ENCODE peak calls at places on chromosomes 6 and 20, in six cellular contexts. One of them, this sample, is unnamed.

GRCh38 chr6:53938810-53939209 is 144.0 kb downstream of the LRRC1 start:
- DNase-seq in HepG2: no peak
- DNase-seq in GM12892: no peak
- DNase-seq in K562: no peak
- DNase-seq in GM12878: no peak
- DNase-seq in H1: no peak
- DNase-seq in this sample: no peak

GRCh38 chr6:118652051-118652699 is 784 bp upstream of the CEP85L start:
- DNase-seq in H1: no peak
- DNase-seq in HepG2: no peak
- DNase-seq in GM12892: no peak
- DNase-seq in K562: no peak
- DNase-seq in GM12878: no peak
- DNase-seq in this sample: no peak

GRCh38 chr6:163543311-163543710 is 128.8 kb downstream of the QKI start:
- DNase-seq in GM12892: no peak
- DNase-seq in HepG2: no peak
- DNase-seq in H1: no peak
- DNase-seq in K562: no peak
- DNase-seq in GM12878: no peak
- DNase-seq in this sample: no peak

GRCh38 chr6:43584892-43585570 is 9.0 kb downstream of the POLH start:
- DNase-seq in K562: no peak
- DNase-seq in HepG2: no peak
- DNase-seq in GM12878: no peak
- DNase-seq in H1: no peak
- DNase-seq in GM12892: no peak
- DNase-seq in this sample: no peak

GRCh38 chr20:2524435-2525272 is 11.7 kb upstream of the TMC2 start:
- DNase-seq in H1: peak; percentile 49
- DNase-seq in GM12878: peak; percentile 25
- DNase-seq in GM12892: peak; percentile 82
- DNase-seq in K562: peak; percentile 79
- DNase-seq in HepG2: peak; percentile 77
- DNase-seq in this sample: peak; percentile 77

GRCh38 chr6:15253107-15254073 is 7.5 kb downstream of the JARID2 start:
- DNase-seq in H1: no peak
- DNase-seq in HepG2: no peak
- DNase-seq in GM12878: no peak
- DNase-seq in K562: no peak
- DNase-seq in GM12892: no peak
- DNase-seq in this sample: no peak

GRCh38 chr20:3390759-3391500 is 16.5 kb downstream of the DNAAF9 start:
- DNase-seq in H1: no peak
- DNase-seq in K562: no peak
- DNase-seq in GM12892: no peak
- DNase-seq in HepG2: no peak
- DNase-seq in GM12878: no peak
- DNase-seq in this sample: no peak

GRCh38 chr6:163128324-163128723 is 286.2 kb upstream of the QKI start:
- DNase-seq in H1: no peak
- DNase-seq in GM12878: no peak
- DNase-seq in HepG2: no peak
- DNase-seq in GM12892: no peak
- DNase-seq in K562: no peak
- DNase-seq in this sample: no peak

GRCh38 chr20:18677126-18677525 is 89.3 kb downstream of the DTD1 start:
- DNase-seq in H1: no peak
- DNase-seq in HepG2: no peak
- DNase-seq in GM12892: no peak
- DNase-seq in K562: no peak
- DNase-seq in GM12878: no peak
- DNase-seq in this sample: no peak

GRCh38 chr6:132797975-132798819 is at the start of gene SLC18B1:
- DNase-seq in K562: peak; percentile 83
- DNase-seq in GM12878: no peak
- DNase-seq in HepG2: peak; percentile 36
- DNase-seq in H1: no peak
- DNase-seq in GM12892: peak; percentile 22
- DNase-seq in this sample: no peak

GRCh38 chr6:41584205-41584604 is 38.0 kb downstream of the FOXP4 start:
- DNase-seq in H1: no peak
- DNase-seq in GM12892: no peak
- DNase-seq in K562: no peak
- DNase-seq in GM12878: no peak
- DNase-seq in HepG2: no peak
- DNase-seq in this sample: no peak

GRCh38 chr6:142207265-142207877 is 60.3 kb downstream of the VTA1 start:
- DNase-seq in GM12892: no peak
- DNase-seq in HepG2: peak; percentile 67
- DNase-seq in K562: peak; percentile 42
- DNase-seq in H1: peak; percentile 21
- DNase-seq in GM12878: no peak
- DNase-seq in this sample: no peak

GRCh38 chr20:50126662-50127061 is 13.7 kb upstream of the UBE2V1 start:
- DNase-seq in H1: no peak
- DNase-seq in GM12892: no peak
- DNase-seq in GM12878: no peak
- DNase-seq in K562: no peak
- DNase-seq in HepG2: no peak
- DNase-seq in this sample: no peak

GRCh38 chr6:15690451-15690961 is 27.7 kb upstream of the DTNBP1 start:
- DNase-seq in GM12878: no peak
- DNase-seq in HepG2: no peak
- DNase-seq in GM12892: no peak
- DNase-seq in K562: no peak
- DNase-seq in H1: no peak
- DNase-seq in this sample: no peak

GRCh38 chr6:16007146-16007545 is 121.7 kb upstream of the MYLIP start:
- DNase-seq in GM12878: no peak
- DNase-seq in GM12892: no peak
- DNase-seq in HepG2: no peak
- DNase-seq in K562: no peak
- DNase-seq in H1: no peak
- DNase-seq in this sample: no peak

GRCh38 chr6:41966961-41967311 is 25.3 kb upstream of the CCND3 start:
- DNase-seq in GM12878: no peak
- DNase-seq in GM12892: no peak
- DNase-seq in H1: no peak
- DNase-seq in K562: peak; percentile 81
- DNase-seq in HepG2: peak; percentile 84
- DNase-seq in this sample: no peak

GRCh38 chr6:56235245-56235644 is 12.1 kb downstream of the COL21A1 start:
- DNase-seq in GM12892: no peak
- DNase-seq in K562: no peak
- DNase-seq in GM12878: no peak
- DNase-seq in HepG2: no peak
- DNase-seq in H1: no peak
- DNase-seq in this sample: no peak

GRCh38 chr6:56091159-56091869 is 156.1 kb downstream of the COL21A1 start:
- DNase-seq in H1: no peak
- DNase-seq in K562: no peak
- DNase-seq in GM12878: no peak
- DNase-seq in HepG2: peak; percentile 91
- DNase-seq in GM12892: no peak
- DNase-seq in this sample: no peak

GRCh38 chr20:58515240-58516212 is at the start of gene APCDD1L:
- DNase-seq in GM12892: no peak
- DNase-seq in H1: peak; percentile 25
- DNase-seq in GM12878: no peak
- DNase-seq in HepG2: no peak
- DNase-seq in K562: peak; percentile 18
- DNase-seq in this sample: no peak

GRCh38 chr6:63527658-63528514 is 44.4 kb upstream of the LOC128125822 start:
- DNase-seq in K562: no peak
- DNase-seq in HepG2: peak; percentile 99
- DNase-seq in GM12878: no peak
- DNase-seq in GM12892: no peak
- DNase-seq in H1: no peak
- DNase-seq in this sample: no peak

GRCh38 chr20:14521436-14521835 is 184.0 kb upstream of the FLRT3 start:
- DNase-seq in K562: no peak
- DNase-seq in H1: no peak
- DNase-seq in HepG2: no peak
- DNase-seq in GM12892: no peak
- DNase-seq in GM12878: no peak
- DNase-seq in this sample: no peak

GRCh38 chr6:14272111-14273085 is 154.8 kb downstream of the CD83 start:
- DNase-seq in K562: no peak
- DNase-seq in GM12878: no peak
- DNase-seq in HepG2: no peak
- DNase-seq in GM12892: no peak
- DNase-seq in H1: no peak
- DNase-seq in this sample: no peak

GRCh38 chr6:80205404-80205803 is 98.9 kb downstream of the BCKDHB start:
- DNase-seq in K562: no peak
- DNase-seq in H1: no peak
- DNase-seq in GM12878: no peak
- DNase-seq in HepG2: no peak
- DNase-seq in GM12892: no peak
- DNase-seq in this sample: no peak

GRCh38 chr6:31737315-31738047 is 1.2 kb upstream of the CLIC1 start:
- DNase-seq in HepG2: peak; percentile 99
- DNase-seq in K562: peak; percentile 73
- DNase-seq in GM12892: no peak
- DNase-seq in GM12878: no peak
- DNase-seq in H1: no peak
- DNase-seq in this sample: no peak

GRCh38 chr6:34587325-34587724 is 31.2 kb upstream of the SPDEF start:
- DNase-seq in GM12878: no peak
- DNase-seq in HepG2: no peak
- DNase-seq in K562: no peak
- DNase-seq in GM12892: no peak
- DNase-seq in H1: no peak
- DNase-seq in this sample: no peak

DNA sequence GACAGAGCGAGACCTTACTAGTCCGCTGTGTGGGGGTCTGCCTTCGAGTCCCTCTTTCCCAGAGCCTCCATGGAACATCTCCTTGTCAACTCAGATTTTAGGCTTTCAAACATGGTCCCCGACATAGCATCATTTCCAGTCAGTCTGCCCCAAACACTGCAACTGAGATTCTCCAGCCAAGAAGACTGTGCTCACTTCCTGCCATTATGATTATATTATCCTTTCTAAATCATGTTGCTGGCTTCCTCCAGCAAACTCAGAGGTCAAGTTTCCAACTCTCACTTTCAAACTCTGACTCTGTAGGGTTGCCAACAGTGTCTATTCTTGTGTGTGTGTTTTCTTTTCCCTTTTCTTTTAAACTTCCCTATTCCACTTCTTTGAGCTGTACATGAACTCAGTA is 61.1 kb upstream of the TRAF3IP2 start:
- DNase-seq in HepG2: no peak
- DNase-seq in GM12892: no peak
- DNase-seq in K562: no peak
- DNase-seq in H1: no peak
- DNase-seq in GM12878: no peak
- DNase-seq in this sample: no peak
- TF ChIP-seq POLR2A in HepG2: no peak
- TF ChIP-seq POLR2A in GM12892: no peak
- TF ChIP-seq POLR2A in K562: no peak
- TF ChIP-seq POLR2A in H1: no peak
- TF ChIP-seq POLR2A in GM12878: no peak
- TF ChIP-seq POLR2A in this sample: no peak

GRCh38 chr20:47843886-47844567 is 58.7 kb upstream of the SULF2 start:
- DNase-seq in K562: no peak
- DNase-seq in HepG2: peak; percentile 28
- DNase-seq in GM12892: no peak
- DNase-seq in GM12878: no peak
- DNase-seq in H1: no peak
- DNase-seq in this sample: no peak
- TF ChIP-seq TAF1 in K562: no peak
- TF ChIP-seq TAF1 in HepG2: no peak
- TF ChIP-seq TAF1 in GM12892: no peak
- TF ChIP-seq TAF1 in GM12878: no peak
- TF ChIP-seq TAF1 in H1: no peak
- TF ChIP-seq TAF1 in this sample: no peak

GRCh38 chr20:44170796-44171410 is 16.1 kb downstream of the JPH2 start:
- DNase-seq in GM12892: no peak
- DNase-seq in H1: no peak
- DNase-seq in HepG2: no peak
- DNase-seq in GM12878: no peak
- DNase-seq in K562: no peak
- DNase-seq in this sample: no peak

GRCh38 chr20:44171775-44172571 is 15.0 kb downstream of the JPH2 start:
- DNase-seq in GM12878: no peak
- DNase-seq in H1: no peak
- DNase-seq in GM12892: no peak
- DNase-seq in K562: no peak
- DNase-seq in HepG2: no peak
- DNase-seq in this sample: no peak

GRCh38 chr20:44166008-44166407 is 21.0 kb downstream of the JPH2 start:
- DNase-seq in H1: no peak
- DNase-seq in GM12878: no peak
- DNase-seq in GM12892: no peak
- DNase-seq in K562: no peak
- DNase-seq in HepG2: peak; percentile 53
- DNase-seq in this sample: no peak

GRCh38 chr20:44167736-44168135 is 19.3 kb downstream of the JPH2 start:
- DNase-seq in GM12878: no peak
- DNase-seq in GM12892: no peak
- DNase-seq in K562: no peak
- DNase-seq in H1: no peak
- DNase-seq in HepG2: no peak
- DNase-seq in this sample: no peak

GRCh38 chr20:44166477-44166876 is 20.5 kb downstream of the JPH2 start:
- DNase-seq in GM12892: no peak
- DNase-seq in HepG2: no peak
- DNase-seq in K562: no peak
- DNase-seq in H1: no peak
- DNase-seq in GM12878: no peak
- DNase-seq in this sample: no peak
- TF ChIP-seq POLR2A in GM12892: no peak
- TF ChIP-seq POLR2A in HepG2: no peak
- TF ChIP-seq POLR2A in K562: no peak
- TF ChIP-seq POLR2A in H1: no peak
- TF ChIP-seq POLR2A in GM12878: no peak
- TF ChIP-seq POLR2A in this sample: no peak

GRCh38 chr6:100449239-100449691 is 15.5 kb downstream of the SIM1 start:
- DNase-seq in GM12892: no peak
- DNase-seq in H1: no peak
- DNase-seq in K562: no peak
- DNase-seq in GM12878: no peak
- DNase-seq in HepG2: no peak
- DNase-seq in this sample: no peak

GRCh38 chr6:100445512-100445911 is 19.2 kb downstream of the SIM1 start:
- DNase-seq in GM12892: no peak
- DNase-seq in K562: no peak
- DNase-seq in GM12878: no peak
- DNase-seq in HepG2: no peak
- DNase-seq in H1: no peak
- DNase-seq in this sample: no peak

GRCh38 chr6:100446115-100446921 is 18.4 kb downstream of the SIM1 start:
- DNase-seq in HepG2: no peak
- DNase-seq in K562: no peak
- DNase-seq in GM12892: no peak
- DNase-seq in H1: no peak
- DNase-seq in GM12878: no peak
- DNase-seq in this sample: no peak

GRCh38 chr6:100447900-100448700 is 16.6 kb downstream of the SIM1 start:
- DNase-seq in GM12878: no peak
- DNase-seq in GM12892: no peak
- DNase-seq in K562: no peak
- DNase-seq in H1: no peak
- DNase-seq in HepG2: no peak
- DNase-seq in this sample: no peak

GRCh38 chr6:100446922-100447899 is 17.5 kb downstream of the SIM1 start:
- DNase-seq in HepG2: no peak
- DNase-seq in H1: no peak
- DNase-seq in GM12892: no peak
- DNase-seq in K562: no peak
- DNase-seq in GM12878: no peak
- DNase-seq in this sample: no peak
- TF ChIP-seq TAF1 in HepG2: no peak
- TF ChIP-seq TAF1 in H1: no peak
- TF ChIP-seq TAF1 in GM12892: no peak
- TF ChIP-seq TAF1 in K562: no peak
- TF ChIP-seq TAF1 in GM12878: no peak
- TF ChIP-seq TAF1 in this sample: no peak